ENCODE peak calls at places on chromosomes 16 and 17, in six cellular contexts. T, O, V, R, W and F are unnamed samples.

GRCh38 chr16:86994651-86995171 is 322.5 kb downstream of the C16orf95 start:
- DNase-seq in T (peak; percentile 75), O (peak; percentile 97), V (no peak), R (no peak), W (no peak), F (no peak)

GRCh38 chr17:31492880-31493655 is 101.6 kb downstream of the RAB11FIP4 start:
- DNase-seq in T (no peak), O (no peak), V (no peak), R (peak; percentile 56), W (peak; percentile 50), F (peak; percentile 44)

GRCh38 chr16:54430491-54431030 is 144.0 kb upstream of the IRX3 start:
- DNase-seq in T (no peak), O (peak; percentile 29), V (no peak), R (no peak), W (peak; percentile 28), F (no peak)

GRCh38 chr17:54948380-54948779 is 20.1 kb downstream of the COX11 start:
- DNase-seq in T (peak; percentile 36), O (peak; percentile 98), V (no peak), R (no peak), W (no peak), F (no peak)

GRCh38 chr17:61185385-61185784 is 214.3 kb upstream of the TBX2 start:
- DNase-seq in T (no peak), O (no peak), V (no peak), R (no peak), W (no peak), F (no peak)

GRCh38 chr17:15279011-15279477 is 13.9 kb upstream of the PMP22 start:
- DNase-seq in T (peak; percentile 96), O (peak; percentile 97), V (no peak), R (no peak), W (no peak), F (no peak)

GRCh38 chr17:15468142-15468541 is 721 bp upstream of the CDRT4 start:
- DNase-seq in T (no peak), O (no peak), V (no peak), R (peak; percentile 39), W (no peak), F (no peak)

GRCh38 chr17:58756246-58757161 is 850 bp downstream of the PPM1E start:
- DNase-seq in T (no peak), O (no peak), V (no peak), R (no peak), W (no peak), F (no peak)

GRCh38 chr16:4677390-4677789 is 16.0 kb upstream of the NUDT16L1 start:
- DNase-seq in T (no peak), O (no peak), V (peak; percentile 92), R (no peak), W (peak; percentile 71), F (no peak)

GRCh38 chr16:73152731-73153130 is 104.8 kb upstream of the ZFHX3 start:
- DNase-seq in T (no peak), O (no peak), V (no peak), R (no peak), W (no peak), F (no peak)

GRCh38 chr17:44898768-44899073 is 524 bp downstream of the EFTUD2 start:
- DNase-seq in T (no peak), O (no peak), V (peak; percentile 19), R (no peak), W (no peak), F (no peak)

GRCh38 chr17:62681939-62682381 is 54.5 kb downstream of the MRC2 start:
- DNase-seq in T (no peak), O (no peak), V (no peak), R (no peak), W (no peak), F (no peak)

GRCh38 chr16:8867483-8868271 is 1.1 kb downstream of the CARHSP1 start:
- DNase-seq in T (no peak), O (no peak), V (peak; percentile 57), R (peak; percentile 73), W (peak; percentile 74), F (no peak)

GRCh38 chr17:81003711-81004335 is 12.2 kb downstream of the CHMP6 start:
- DNase-seq in T (no peak), O (no peak), V (no peak), R (peak; percentile 62), W (no peak), F (no peak)

GRCh38 chr16:3266873-3267537 is 10.6 kb upstream of the MEFV start:
- DNase-seq in T (peak; percentile 61), O (peak; percentile 35), V (peak; percentile 26), R (no peak), W (no peak), F (no peak)

GRCh38 chr16:6644916-6645315 is 687.7 kb upstream of the RBFOX1 start:
- DNase-seq in T (no peak), O (no peak), V (no peak), R (no peak), W (no peak), F (no peak)

GRCh38 chr16:6642271-6642670 is 690.4 kb upstream of the RBFOX1 start:
- DNase-seq in T (no peak), O (no peak), V (no peak), R (no peak), W (no peak), F (no peak)

GRCh38 chr16:6646891-6647290 is 685.8 kb upstream of the RBFOX1 start:
- DNase-seq in T (no peak), O (no peak), V (no peak), R (no peak), W (no peak), F (no peak)

GRCh38 chr16:6643083-6643686 is 689.5 kb upstream of the RBFOX1 start:
- DNase-seq in T (peak; percentile 45), O (peak; percentile 48), V (peak; percentile 50), R (peak; percentile 49), W (no peak), F (no peak)

DNA sequence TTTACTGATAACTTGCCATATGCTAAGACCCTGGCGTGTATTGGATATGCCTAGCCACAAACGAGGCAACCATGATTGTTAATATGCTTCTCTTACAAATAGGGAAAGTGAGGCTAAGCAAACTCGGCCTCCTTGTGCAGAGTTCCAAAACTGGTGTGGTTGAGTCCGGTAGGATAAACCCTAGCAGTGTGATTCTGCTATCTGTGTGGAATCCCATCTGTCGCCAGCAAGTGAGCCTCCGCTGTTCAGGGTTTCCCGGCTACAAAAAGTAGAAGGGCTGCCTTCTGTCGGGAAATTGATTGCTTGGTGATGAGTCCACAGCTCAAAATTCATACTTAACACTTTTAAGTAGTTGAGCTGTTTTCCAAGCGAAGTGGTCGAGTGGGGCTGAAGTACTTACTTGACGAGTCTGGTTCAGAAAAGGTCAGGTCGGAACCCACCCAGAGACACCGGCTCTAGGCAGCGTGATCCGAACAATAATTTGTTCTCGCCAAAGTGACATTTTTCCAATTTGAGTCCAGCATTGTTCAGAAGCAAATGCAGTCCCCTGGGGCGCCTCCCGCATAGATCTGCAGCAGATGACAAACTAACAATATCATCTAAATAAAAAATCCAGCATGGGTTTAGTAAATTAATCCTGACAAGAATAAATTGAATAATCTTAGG is 686.8 kb upstream of the RBFOX1 start:
- DNase-seq in T (no peak), O (no peak), V (no peak), R (no peak), W (no peak), F (no peak)
- TF ChIP-seq POLR2A in T (no peak), O (no peak), V (no peak), R (no peak), W (no peak), F (no peak)

DNA sequence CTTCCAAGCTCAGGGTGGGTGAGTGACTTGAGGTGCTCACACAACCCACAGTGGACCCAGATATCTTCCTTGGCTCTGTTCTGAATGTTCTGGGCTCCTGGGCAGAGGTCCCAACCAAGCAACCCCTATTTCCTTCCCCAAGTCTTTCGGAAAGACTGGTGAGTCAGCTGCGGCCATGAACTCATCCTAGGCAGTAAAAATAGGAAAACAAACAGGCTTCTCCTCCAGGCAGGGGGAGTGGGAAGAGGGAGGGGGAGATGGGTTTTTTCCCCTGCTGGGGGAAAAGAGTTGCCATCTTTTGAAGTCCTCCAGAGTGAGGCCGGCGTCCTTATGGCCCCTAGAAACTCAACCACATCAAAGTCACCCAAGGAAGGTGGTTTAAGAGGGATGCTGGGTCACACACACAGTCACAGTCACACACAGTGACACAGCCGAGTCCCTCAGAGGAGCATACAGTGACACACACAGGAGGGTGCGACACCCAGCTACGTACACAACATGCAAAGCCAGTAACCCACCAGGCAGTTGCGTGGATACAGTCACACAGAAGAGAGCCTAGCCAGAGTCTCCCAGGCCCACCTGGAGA is 16.0 kb upstream of the DLX4 start:
- DNase-seq in T (no peak), O (no peak), V (no peak), R (no peak), W (no peak), F (no peak)
- H3K4me3 ChIP-seq in T (no peak overlapping the region), O (no peak overlapping the region), V (no peak overlapping the region), R (no peak overlapping the region), W (no peak overlapping the region), F (no peak overlapping the region)

DNA sequence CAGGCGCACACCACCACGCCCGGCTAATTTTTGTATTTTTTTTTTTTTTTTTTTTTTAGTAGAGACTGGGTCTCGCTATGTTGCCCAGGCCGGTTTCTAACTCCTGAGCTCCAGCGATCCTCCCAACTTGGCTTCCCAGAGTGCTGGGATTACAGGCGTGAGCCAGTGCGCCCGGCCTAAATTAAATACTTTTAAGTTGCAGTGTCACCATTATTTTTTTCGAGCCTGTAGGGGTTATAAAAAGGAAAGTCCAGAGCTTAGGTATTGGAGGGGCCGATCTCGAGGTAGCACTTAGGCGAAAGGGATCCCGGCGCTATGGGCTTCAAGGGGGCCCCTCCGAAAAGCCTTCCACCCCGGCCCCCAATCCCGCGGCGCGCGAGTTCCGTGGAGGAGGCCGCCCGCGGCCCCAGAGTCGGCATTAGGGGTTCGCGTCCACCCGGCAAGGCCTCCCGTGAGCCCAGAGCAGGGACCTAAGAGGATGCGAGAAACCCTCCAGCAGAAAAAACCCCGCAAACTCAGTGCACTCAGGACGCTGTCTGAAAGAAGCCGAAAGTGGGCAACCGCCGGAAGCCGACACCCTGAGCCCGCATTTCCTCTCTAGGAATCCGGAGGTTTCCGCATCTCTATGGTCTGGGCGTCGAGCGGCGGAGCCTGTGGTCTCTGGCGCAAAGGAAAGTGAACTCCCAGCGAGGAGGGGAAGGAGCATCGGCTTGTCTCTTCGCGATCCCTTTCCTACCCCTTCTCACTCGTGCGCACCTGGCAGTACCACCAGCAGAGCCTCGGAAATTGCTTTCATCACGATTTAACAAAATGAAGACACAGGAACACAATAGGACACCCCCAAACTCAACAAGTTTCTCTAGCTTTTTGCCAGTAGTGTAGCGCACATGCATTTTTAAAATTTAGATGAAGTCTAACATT is 14.1 kb upstream of the RGS9 start:
- DNase-seq in T (peak; percentile 94), O (peak; percentile 90), V (peak; percentile 77), R (peak; percentile 87), W (peak; percentile 78), F (no peak)
- TF ChIP-seq POLR2A in T (peak; percentile 86), O (peak; percentile 83), V (no peak), R (peak; percentile 71), W (peak; percentile 81), F (peak; percentile 56)

GRCh38 chr17:83109386-83109785 is 30.0 kb downstream of the METRNL start:
- DNase-seq in T (no peak), O (no peak), V (no peak), R (no peak), W (no peak), F (no peak)
- H3K4me3 ChIP-seq in T (no peak overlapping the region), O (no peak overlapping the region), V (no peak overlapping the region), R (no peak overlapping the region), W (no peak overlapping the region), F (no peak overlapping the region)